ENCODE peak calls at places on chromosomes 1 and 21, in eight cellular contexts. W is ACHN, S is NCI-H2107, G is HT1080, L is epithelial cell of esophagus, M is fibroblast of lung, Q is Kasumi-1, B is NCI-H345. N is an unnamed sample.

GRCh38 chr1:30878559-30878958 is 30.0 kb downstream of the SDC3 start:
- DNase-seq in M (no peak), W (no peak), S (no peak), L (no peak), Q (no peak), G (no peak), B (no peak), N (no peak)

GRCh38 chr1:12179111-12179519 is 12.3 kb downstream of the TNFRSF1B start:
- DNase-seq in L (no peak), Q (peak), S (no peak), G (peak), B (no peak), W (peak), M (peak), N (no peak)

GRCh38 chr1:231016234-231016633 is 23.8 kb downstream of the FAM89A start:
- DNase-seq in B (no peak), Q (no peak), G (no peak), S (no peak), L (peak), W (peak), M (no peak), N (peak)

GRCh38 chr1:181318858-181319235 is 164.5 kb upstream of the CACNA1E start:
- DNase-seq in M (peak), Q (no peak), G (no peak), W (no peak), B (no peak), S (no peak), L (peak), N (no peak)

GRCh38 chr1:75614455-75615379 is 3.8 kb upstream of the SLC44A5 start:
- DNase-seq in M (peak), S (no peak), G (peak), Q (peak), B (peak), W (peak), L (no peak), N (peak)

GRCh38 chr1:2921970-2922686 is 99.1 kb upstream of the ACTRT2 start:
- DNase-seq in G (peak), M (no peak), L (no peak), S (no peak), B (no peak), W (no peak), Q (no peak), N (peak)

GRCh38 chr1:58432813-58433668 is 113.5 kb downstream of the OMA1 start:
- DNase-seq in S (no peak), M (peak), L (peak), W (peak), B (no peak), Q (no peak), G (peak), N (peak)

GRCh38 chr1:204520834-204521709 is 4.9 kb downstream of the MDM4 start:
- DNase-seq in S (peak), W (peak), L (peak), M (peak), Q (peak), B (peak), G (peak), N (no peak)

GRCh38 chr1:27632387-27633297 is 2.3 kb downstream of the FGR start:
- DNase-seq in S (no peak), L (no peak), W (no peak), B (no peak), M (no peak), G (no peak), Q (no peak), N (no peak)

GRCh38 chr1:14138135-14138506 is 438.1 kb downstream of the PRDM2 start:
- DNase-seq in W (no peak), Q (no peak), S (no peak), L (peak), G (no peak), M (peak), B (no peak), N (peak)

GRCh38 chr1:183979437-183979836 is 58.1 kb downstream of the COLGALT2 start:
- DNase-seq in M (no peak), G (no peak), Q (no peak), W (no peak), B (no peak), L (no peak), S (no peak), N (no peak)

GRCh38 chr1:42922687-42923366 is 35.8 kb downstream of the SLC2A1 start:
- DNase-seq in W (peak), L (peak), M (peak), Q (peak), B (peak), G (peak), S (peak), N (peak)

GRCh38 chr1:172449585-172450523 is 6.0 kb upstream of the PIGC start:
- DNase-seq in M (peak), G (peak), L (peak), S (peak), B (peak), W (peak), Q (peak), N (peak)

GRCh38 chr21:46189213-46189958 is 5.1 kb upstream of the SPATC1L start:
- DNase-seq in M (peak), W (no peak), G (peak), S (no peak), B (no peak), L (peak), Q (no peak), N (no peak)

GRCh38 chr1:112706505-112707216 is at the start of gene RHOC:
- DNase-seq in B (peak), M (peak), W (peak), L (peak), S (no peak), G (peak), Q (peak), N (peak)

GRCh38 chr1:23417570-23417969 is 7.0 kb downstream of the TCEA3 start:
- DNase-seq in B (peak), L (no peak), S (no peak), M (no peak), Q (no peak), W (no peak), G (no peak), N (no peak)

GRCh38 chr1:183164350-183164749 is 21.7 kb upstream of the LAMC2 start:
- DNase-seq in M (peak), S (no peak), W (peak), Q (no peak), L (peak), B (no peak), G (peak), N (peak)

N was measured in PC-3.